ENCODE peak calls at places on chromosomes 13 and 19, in four cellular contexts. M is IMR-90, V is suprapubic skin, P is A549. G is an unnamed sample. For H3K4me1, the result is how much of the 10 kb centered on the place peaks cover.

GRCh38 chr19:12994701-12995595 is at the start of gene NFIX:
- DNase-seq in P (no peak), M (peak), V (peak), G (peak)

GRCh38 chr13:34401741-34402140 is 540.3 kb upstream of the NBEA start:
- DNase-seq in P (no peak), V (no peak), M (no peak), G (no peak)

GRCh38 chr19:48866692-48867091 is 1.7 kb downstream of the PLEKHA4 start:
- DNase-seq in V (no peak), M (no peak), P (no peak), G (no peak)

GRCh38 chr19:29383696-29384095 is 142.1 kb upstream of the VSTM2B start:
- DNase-seq in P (no peak), M (no peak), V (peak), G (no peak)

GRCh38 chr19:44905437-44906160 is at the start of gene APOE:
- DNase-seq in V (no peak), P (no peak), M (no peak), G (no peak)

GRCh38 chr19:46904114-46905060 is 43.6 kb downstream of the ARHGAP35 start:
- DNase-seq in P (no peak), V (no peak), M (peak), G (no peak)

GRCh38 chr19:17765069-17765618 is 13.9 kb downstream of the FCHO1 start:
- DNase-seq in V (no peak), P (peak), M (no peak), G (peak)

GRCh38 chr13:39602277-39602613 is 748 bp downstream of the LHFPL6 start:
- DNase-seq in P (no peak), V (no peak), M (no peak), G (no peak)

GRCh38 chr19:38850976-38851621 is 1.3 kb upstream of the HNRNPL start:
- DNase-seq in P (no peak), M (no peak), V (no peak), G (peak)

GRCh38 chr19:1674293-1674679 is 21.9 kb upstream of the TCF3 start:
- DNase-seq in M (no peak), V (no peak), P (no peak), G (no peak)

GRCh38 chr13:61470801-61471200 is 55.2 kb upstream of the PCDH20 start:
- DNase-seq in M (no peak), P (no peak), V (no peak), G (no peak)

DNA sequence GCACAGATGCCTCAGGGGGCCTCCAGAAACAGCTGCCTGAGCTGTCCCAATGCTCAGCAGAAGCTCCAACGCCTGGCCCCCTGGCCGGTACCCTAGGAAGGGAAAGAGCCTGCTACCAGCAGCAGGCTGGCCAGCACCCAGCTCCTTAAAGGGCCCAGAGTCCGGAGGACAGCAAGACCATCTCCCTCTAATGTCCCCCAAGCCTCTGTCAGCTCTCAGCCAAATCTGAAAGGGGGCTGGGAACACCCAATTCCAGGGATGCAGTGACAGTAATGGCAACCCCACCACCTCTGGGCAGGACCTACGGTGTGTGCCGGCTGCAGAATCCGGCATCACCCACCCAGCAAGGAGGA is 4.2 kb downstream of the PPP6R1 start:
- DNase-seq in M (no peak), V (no peak), P (no peak), G (no peak)
- H3K4me1 ChIP-seq in M (under half), V (half or more), P (under half), G (under half)

GRCh38 chr13:25371158-25371557 is 616 bp upstream of the ATP8A2 start:
- DNase-seq in M (no peak), P (no peak), V (no peak), G (no peak)
- TF ChIP-seq POLR2A in M (no peak), P (no peak), V (no peak), G (no peak)

GRCh38 chr13:26384587-26384986 is 130.7 kb downstream of the CDK8 start:
- DNase-seq in V (no peak), M (no peak), P (no peak), G (no peak)
- H3K4me1 ChIP-seq in V (under half), M (under half), P (under half), G (under half)

GRCh38 chr13:28138756-28139470 is 568 bp downstream of the PAN3 start:
- DNase-seq in M (peak), P (peak), V (peak), G (peak)
- TF ChIP-seq POLR2A in M (peak), P (peak), V (no peak), G (peak)